ENCODE peak calls at places on chromosomes 11 and 22, in ten cellular contexts. A is activated naive CD8-positive, alpha-beta T cell treated with anti-CD3 and anti-CD28 coated beads for 36 hours; M is aorta; Q is activated T-cell treated with anti-CD3 and anti-CD28 coated beads for 1 hour; H is cardiac fibroblast; L is stimulated activated naive CD8-positive, alpha-beta T cell treated with anti-CD3 and anti-CD28 coated beads, Interleukin-15, Interleukin-2, amounts not matched to agents 100 U/mL and 50 U/mL, for 24 hours; E is T1000; T is kidney tubule cell; N is left lobe of liver; J is fibroblast of pulmonary artery. C is an unnamed sample.

GRCh38 chr22:20783844-20784723 is 10.2 kb downstream of the SERPIND1 start:
- DNase-seq in A (peak), M (no peak), Q (peak), H (peak), L (peak), E (peak), T (peak), N (no peak), J (peak), C (peak)

GRCh38 chr11:13117344-13117743 is 108.2 kb downstream of the RASSF10 start:
- DNase-seq in A (no peak), M (no peak), Q (no peak), H (no peak), L (no peak), E (no peak), T (peak), N (no peak), J (no peak), C (no peak)

GRCh38 chr22:36249160-36249559 is 3.8 kb upstream of the APOL1 start:
- DNase-seq in A (no peak), M (no peak), Q (no peak), H (no peak), L (no peak), E (no peak), T (no peak), N (no peak), J (no peak), C (no peak)

GRCh38 chr22:27801197-27801615 is 350 bp downstream of the MN1 start:
- DNase-seq in A (peak), M (no peak), Q (no peak), H (peak), L (peak), E (no peak), T (peak), N (no peak), J (peak), C (no peak)

GRCh38 chr11:68974421-68975194 is 6.2 kb downstream of the MRGPRD start:
- DNase-seq in A (peak), M (peak), Q (no peak), H (peak), L (no peak), E (no peak), T (no peak), N (no peak), J (peak), C (no peak)

GRCh38 chr22:32023251-32023827 is 19.7 kb upstream of the SLC5A1 start:
- DNase-seq in A (no peak), M (no peak), Q (no peak), H (no peak), L (no peak), E (no peak), T (peak), N (no peak), J (no peak), C (no peak)

GRCh38 chr11:84714316-84714780 is 912.8 kb downstream of the DLG2 start:
- DNase-seq in A (peak), M (no peak), Q (no peak), H (peak), L (peak), E (peak), T (peak), N (no peak), J (peak), C (peak)

GRCh38 chr11:76672431-76673163 is 2.0 kb upstream of the LRRC32 start:
- DNase-seq in A (peak), M (peak), Q (no peak), H (no peak), L (peak), E (no peak), T (peak), N (no peak), J (peak), C (no peak)

GRCh38 chr11:23961503-23962338 is 535.1 kb upstream of the LUZP2 start:
- DNase-seq in A (no peak), M (no peak), Q (no peak), H (no peak), L (no peak), E (no peak), T (no peak), N (no peak), J (no peak), C (no peak)

GRCh38 chr11:24145411-24145810 is 351.4 kb upstream of the LUZP2 start:
- DNase-seq in A (no peak), M (no peak), Q (no peak), H (peak), L (no peak), E (no peak), T (no peak), N (no peak), J (no peak), C (no peak)

GRCh38 chr22:31099386-31099785 is 8.0 kb downstream of the SELENOM start:
- DNase-seq in A (no peak), M (no peak), Q (no peak), H (no peak), L (no peak), E (no peak), T (no peak), N (no peak), J (no peak), C (peak)

GRCh38 chr11:10298342-10298741 is 4.3 kb upstream of the SBF2 start:
- DNase-seq in A (peak), M (no peak), Q (peak), H (peak), L (peak), E (no peak), T (peak), N (no peak), J (peak), C (no peak)

GRCh38 chr11:11510939-11511338 is 110.9 kb downstream of the GALNT18 start:
- DNase-seq in A (no peak), M (no peak), Q (no peak), H (no peak), L (no peak), E (peak), T (peak), N (no peak), J (no peak), C (no peak)

GRCh38 chr11:11173316-11174025 is 179.6 kb downstream of the CSNK2A3 start:
- DNase-seq in A (no peak), M (no peak), Q (no peak), H (no peak), L (no peak), E (no peak), T (no peak), N (no peak), J (no peak), C (no peak)

GRCh38 chr22:22717723-22718122 is 73.3 kb downstream of the GGTLC2 start:
- DNase-seq in A (no peak), M (no peak), Q (no peak), H (no peak), L (no peak), E (no peak), T (no peak), N (no peak), J (no peak), C (no peak)

GRCh38 chr11:33227578-33228261 is 29.5 kb upstream of the HIPK3 start:
- DNase-seq in A (no peak), M (no peak), Q (no peak), H (peak), L (no peak), E (no peak), T (no peak), N (no peak), J (peak), C (no peak)

GRCh38 chr11:6968816-6969215 is 42.6 kb downstream of the ZNF215 start:
- DNase-seq in A (no peak), M (no peak), Q (no peak), H (peak), L (no peak), E (no peak), T (no peak), N (no peak), J (peak), C (no peak)

GRCh38 chr11:43632171-43632570 is 48.4 kb upstream of the HSD17B12 start:
- DNase-seq in A (no peak), M (no peak), Q (no peak), H (peak), L (no peak), E (no peak), T (peak), N (no peak), J (peak), C (no peak)

GRCh38 chr22:20566420-20567260 is 59.2 kb downstream of the MED15 start:
- DNase-seq in A (no peak), M (peak), Q (peak), H (peak), L (peak), E (peak), T (peak), N (no peak), J (peak), C (no peak)

GRCh38 chr11:34616086-34616485 is 4.8 kb upstream of the EHF start:
- DNase-seq in A (no peak), M (no peak), Q (no peak), H (no peak), L (no peak), E (no peak), T (no peak), N (no peak), J (no peak), C (peak)

GRCh38 chr22:49977578-49977977 is 17.0 kb downstream of the PIM3 start:
- DNase-seq in A (no peak), M (peak), Q (no peak), H (no peak), L (no peak), E (no peak), T (no peak), N (peak), J (no peak), C (no peak)

GRCh38 chr22:37696657-37697539 is at the start of gene TRIOBP:
- DNase-seq in A (peak), M (peak), Q (peak), H (peak), L (peak), E (peak), T (peak), N (peak), J (peak), C (peak)

GRCh38 chr11:118918686-118919280 is 6.9 kb downstream of the BCL9L start:
- DNase-seq in A (no peak), M (no peak), Q (no peak), H (peak), L (no peak), E (no peak), T (peak), N (no peak), J (peak), C (no peak)

GRCh38 chr11:31809543-31809856 is 1.6 kb downstream of the PAX6 start:
- DNase-seq in A (no peak), M (no peak), Q (no peak), H (no peak), L (no peak), E (no peak), T (no peak), N (no peak), J (no peak), C (no peak)

GRCh38 chr11:11841121-11841604 is 609 bp upstream of the USP47 start:
- DNase-seq in A (no peak), M (peak), Q (peak), H (peak), L (no peak), E (no peak), T (peak), N (no peak), J (peak), C (peak)

GRCh38 chr11:46240861-46241260 is 36.6 kb upstream of the CREB3L1 start:
- DNase-seq in A (no peak), M (no peak), Q (no peak), H (no peak), L (no peak), E (no peak), T (peak), N (no peak), J (no peak), C (no peak)

C was measured in colonic mucosa.